ENCODE peak calls at places on chromosomes 5 and 9, in four cellular contexts. R is heart left ventricle, L is AG04450, X is neural progenitor cell. K is an unnamed sample.

GRCh38 chr9:136784249-136784996 is 6.7 kb upstream of the TMEM141 start:
- DNase-seq in L (no peak), X (peak; percentile 46), R (no peak), K (no peak)

GRCh38 chr5:40401965-40402364 is 277.8 kb upstream of the PTGER4 start:
- DNase-seq in L (no peak), X (no peak), R (no peak), K (no peak)

GRCh38 chr5:126695081-126695480 is 81.9 kb upstream of the LMNB1 start:
- DNase-seq in X (no peak), L (no peak), R (no peak), K (no peak)

GRCh38 chr5:147223951-147224791 is 10.7 kb upstream of the STK32A start:
- DNase-seq in L (no peak), X (peak; percentile 70), R (no peak), K (peak; percentile 19)

GRCh38 chr9:108162664-108163063 is 673.1 kb upstream of the KLF4 start:
- DNase-seq in X (no peak), R (no peak), L (peak; percentile 26), K (peak; percentile 78)

GRCh38 chr9:109401169-109401989 is 80.5 kb upstream of the EPB41L4B start:
- DNase-seq in R (no peak), L (no peak), X (peak; percentile 89), K (no peak)

GRCh38 chr9:76528642-76529190 is 69.7 kb downstream of the GCNT1 start:
- DNase-seq in L (no peak), R (no peak), X (no peak), K (no peak)

GRCh38 chr5:67620386-67621039 is 423.9 kb upstream of the CD180 start:
- DNase-seq in X (no peak), R (no peak), L (no peak), K (no peak)

GRCh38 chr9:76716270-76716669 is 48.0 kb upstream of the PCA3 start:
- DNase-seq in L (no peak), X (no peak), R (no peak), K (no peak)

GRCh38 chr5:57324159-57324558 is 150.3 kb downstream of the GPBP1 start:
- DNase-seq in R (no peak), X (no peak), L (peak; percentile 30), K (no peak)

GRCh38 chr9:124749284-124749683 is 21.8 kb downstream of the NR6A1 start:
- DNase-seq in X (no peak), L (no peak), R (no peak), K (no peak)

GRCh38 chr5:170632985-170633234 is 129.1 kb downstream of the KCNIP1 start:
- DNase-seq in R (peak; percentile 62), L (no peak), X (peak; percentile 87), K (no peak)

GRCh38 chr9:91966503-91966902 is 16.5 kb upstream of the ROR2 start:
- DNase-seq in X (no peak), L (no peak), R (no peak), K (no peak)

GRCh38 chr5:67880876-67881275 is 334.7 kb upstream of the PIK3R1 start:
- DNase-seq in X (peak; percentile 13), L (no peak), R (no peak), K (no peak)

GRCh38 chr9:21110708-21111576 is 30.7 kb downstream of the IFNW1 start:
- DNase-seq in R (no peak), L (peak; percentile 56), X (peak; percentile 79), K (peak; percentile 43)

GRCh38 chr5:123170816-123171345 is 81.8 kb downstream of the PRDM6 start:
- DNase-seq in X (no peak), R (no peak), L (no peak), K (no peak)

GRCh38 chr5:95900383-95900958 is 61.2 kb downstream of the ELL2 start:
- DNase-seq in X (no peak), R (peak; percentile 39), L (peak; percentile 69), K (peak; percentile 53)

GRCh38 chr5:1967716-1968115 is 85.0 kb upstream of the IRX4 start:
- DNase-seq in X (no peak), R (no peak), L (no peak), K (no peak)

GRCh38 chr5:87311400-87312279 is 44.0 kb downstream of the RASA1 start:
- DNase-seq in X (no peak), L (no peak), R (no peak), K (no peak)

GRCh38 chr5:133257977-133258376 is 206.2 kb downstream of the HSPA4 start:
- DNase-seq in L (no peak), R (no peak), X (no peak), K (no peak)

GRCh38 chr5:38938424-38938823 is 92.6 kb downstream of the OSMR start:
- DNase-seq in L (peak; percentile 4), X (no peak), R (no peak), K (no peak)

GRCh38 chr9:38107405-38107804 is 38.4 kb upstream of the SHB start:
- DNase-seq in R (no peak), L (no peak), X (no peak), K (no peak)

GRCh38 chr9:88791105-88791805 is 200.0 kb upstream of the S1PR3 start:
- DNase-seq in X (no peak), R (no peak), L (peak; percentile 66), K (peak; percentile 89)

GRCh38 chr5:53871772-53872171 is 311.3 kb downstream of the NDUFS4 start:
- DNase-seq in X (no peak), L (no peak), R (no peak), K (no peak)

GRCh38 chr9:34158362-34158869 is 20.4 kb upstream of the UBAP1 start:
- DNase-seq in R (no peak), X (no peak), L (peak; percentile 62), K (peak; percentile 71)

GRCh38 chr5:120413706-120414105 is 50.4 kb upstream of the PRR16 start:
- DNase-seq in R (no peak), X (no peak), L (no peak), K (no peak)

GRCh38 chr5:156559955-156560354 is 233.0 kb downstream of the SGCD start:
- DNase-seq in R (no peak), L (no peak), X (no peak), K (no peak)

K was measured in skeletal muscle cell.